ENCODE peak calls at places on chromosomes 12 and 14, in ten cellular contexts. K, X, I, A, G, H, Y, S, B and L are unnamed samples.

GRCh38 chr14:31990959-31991541 is 86.1 kb upstream of the ARHGAP5 start:
- DNase-seq in K (no peak), X (no peak), I (no peak), A (no peak), G (no peak), H (no peak), Y (peak), S (no peak), B (peak), L (no peak)

GRCh38 chr12:118360785-118361404 is 11.8 kb downstream of the TAOK3 start:
- DNase-seq in K (no peak), X (no peak), I (peak), A (no peak), G (no peak), H (no peak), Y (peak), S (no peak), B (no peak), L (no peak)

GRCh38 chr14:34035177-34035933 is 84.5 kb upstream of the EGLN3 start:
- DNase-seq in K (no peak), X (no peak), I (no peak), A (no peak), G (no peak), H (no peak), Y (no peak), S (no peak), B (no peak), L (no peak)

GRCh38 chr12:27703720-27704452 is 6.7 kb upstream of the MRPS35 start:
- DNase-seq in K (peak), X (peak), I (peak), A (peak), G (no peak), H (no peak), Y (peak), S (peak), B (peak), L (peak)

GRCh38 chr14:50943261-50943942 is 881 bp downstream of the PYGL start:
- DNase-seq in K (peak), X (no peak), I (peak), A (no peak), G (no peak), H (peak), Y (peak), S (no peak), B (no peak), L (no peak)

GRCh38 chr12:93243689-93244513 is 133.8 kb upstream of the NUDT4 start:
- DNase-seq in K (no peak), X (no peak), I (no peak), A (no peak), G (no peak), H (no peak), Y (peak), S (no peak), B (peak), L (no peak)

GRCh38 chr12:13222076-13222475 is 25.6 kb downstream of the EMP1 start:
- DNase-seq in K (no peak), X (no peak), I (no peak), A (no peak), G (no peak), H (no peak), Y (no peak), S (no peak), B (no peak), L (no peak)

GRCh38 chr12:74365178-74365964 is 172.3 kb upstream of the ATXN7L3B start:
- DNase-seq in K (no peak), X (no peak), I (peak), A (peak), G (no peak), H (no peak), Y (peak), S (no peak), B (peak), L (no peak)

GRCh38 chr14:49549881-49550280 is 36.3 kb downstream of the RPS29 start:
- DNase-seq in K (no peak), X (no peak), I (peak), A (no peak), G (no peak), H (no peak), Y (peak), S (no peak), B (no peak), L (peak)

GRCh38 chr12:28550757-28551381 is 360.6 kb downstream of the CCDC91 start:
- DNase-seq in K (no peak), X (no peak), I (peak), A (no peak), G (no peak), H (no peak), Y (peak), S (no peak), B (peak), L (no peak)

GRCh38 chr14:60485057-60485599 is 735 bp downstream of the C14orf39 start:
- DNase-seq in K (no peak), X (no peak), I (no peak), A (no peak), G (no peak), H (no peak), Y (no peak), S (no peak), B (no peak), L (no peak)

GRCh38 chr12:75482636-75483035 is 2.1 kb downstream of the GLIPR1 start:
- DNase-seq in K (no peak), X (no peak), I (no peak), A (no peak), G (no peak), H (no peak), Y (no peak), S (no peak), B (no peak), L (no peak)

GRCh38 chr12:68611094-68611818 is 557 bp downstream of the RAP1B start:
- DNase-seq in K (peak), X (no peak), I (peak), A (peak), G (peak), H (peak), Y (peak), S (peak), B (peak), L (peak)

GRCh38 chr12:11946161-11946560 is 124.6 kb upstream of the BCL2L14 start:
- DNase-seq in K (no peak), X (no peak), I (no peak), A (no peak), G (no peak), H (no peak), Y (no peak), S (no peak), B (no peak), L (no peak)

GRCh38 chr12:93776581-93777018 is 99.4 kb downstream of the CRADD start:
- DNase-seq in K (no peak), X (no peak), I (no peak), A (no peak), G (no peak), H (no peak), Y (peak), S (peak), B (peak), L (no peak)